ENCODE peak calls at places on chromosomes 12 and 14, in four cellular contexts. L is mucosa of gallbladder, Y is cardiac muscle cell, J is Calu3. P is an unnamed sample.

GRCh38 chr12:89370850-89371249 is 18.5 kb upstream of the DUSP6 start:
- DNase-seq in J (no peak), Y (no peak), L (no peak), P (no peak)

GRCh38 chr12:108868781-108869180 is 11.1 kb upstream of the DAO start:
- DNase-seq in Y (no peak), L (no peak), J (no peak), P (no peak)

GRCh38 chr12:49609059-49609874 is 3.8 kb upstream of the FAM186B start:
- DNase-seq in L (no peak), J (no peak), Y (no peak), P (no peak)

GRCh38 chr14:35231207-35231755 is 60.9 kb upstream of the PSMA6 start:
- DNase-seq in Y (no peak), J (no peak), L (no peak), P (no peak)

GRCh38 chr12:128644664-128645296 is 179.0 kb downstream of the SLC15A4 start:
- DNase-seq in L (peak), Y (peak), J (peak), P (no peak)

GRCh38 chr14:50434530-50434929 is 37.8 kb upstream of the CDKL1 start:
- DNase-seq in L (no peak), Y (no peak), J (no peak), P (no peak)

GRCh38 chr12:61367281-61367785 is 892.9 kb upstream of the USP15 start:
- DNase-seq in J (no peak), L (no peak), Y (no peak), P (no peak)

GRCh38 chr12:116297224-116297834 is 19.8 kb upstream of the MED13L start:
- DNase-seq in L (no peak), Y (no peak), J (no peak), P (no peak)

GRCh38 chr12:104457746-104458644 is 1.2 kb downstream of the CHST11 start:
- DNase-seq in Y (peak), J (peak), L (peak), P (peak)